ENCODE peak calls at places on chromosome 11, in five cellular contexts. I, H, F, B and Z are unnamed samples.

GRCh38 chr11:74636633-74637184 is 44.3 kb downstream of the POLD3 start:
- DNase-seq in F (no peak), B (no peak), I (no peak), H (peak; percentile 46), Z (peak; percentile 77)

GRCh38 chr11:2896047-2896446 is 10.5 kb upstream of the CDKN1C start:
- DNase-seq in F (no peak), H (no peak), I (no peak), B (no peak), Z (no peak)

GRCh38 chr11:117799634-117800033 is 2.6 kb upstream of the DSCAML1 start:
- DNase-seq in F (no peak), B (no peak), H (no peak), I (no peak), Z (no peak)

GRCh38 chr11:26704249-26704648 is 17.6 kb downstream of the SLC5A12 start:
- DNase-seq in B (no peak), I (no peak), F (no peak), H (no peak), Z (no peak)

GRCh38 chr11:18721576-18722292 is 4.3 kb downstream of the IGSF22 start:
- DNase-seq in I (no peak), F (peak; percentile 74), H (peak; percentile 64), B (peak; percentile 58), Z (peak; percentile 37)

GRCh38 chr11:2178906-2179494 is 7.4 kb upstream of the TH start:
- DNase-seq in F (no peak), I (no peak), H (peak; percentile 19), B (no peak), Z (peak; percentile 79)

GRCh38 chr11:88596786-88597185 is 259.2 kb upstream of the CTSC start:
- DNase-seq in I (no peak), F (no peak), H (no peak), B (no peak), Z (peak; percentile 29)

GRCh38 chr11:7657306-7658025 is 15.8 kb downstream of the CYB5R2 start:
- DNase-seq in B (peak; percentile 26), F (no peak), I (no peak), H (peak; percentile 77), Z (peak; percentile 80)

GRCh38 chr11:6237271-6237670 is 1.6 kb upstream of the CNGA4 start:
- DNase-seq in I (no peak), F (no peak), H (no peak), B (no peak), Z (no peak)

GRCh38 chr11:114082415-114082748 is 22.9 kb downstream of the ZBTB16 start:
- DNase-seq in H (no peak), F (no peak), I (no peak), B (no peak), Z (peak; percentile 63)

GRCh38 chr11:29679996-29680395 is 336.8 kb downstream of the KCNA4 start:
- DNase-seq in I (no peak), B (peak; percentile 55), F (no peak), H (no peak), Z (no peak)

GRCh38 chr11:106021181-106021966 is 666 bp downstream of the MSANTD4 start:
- DNase-seq in F (no peak), I (no peak), H (no peak), B (no peak), Z (peak; percentile 56)

GRCh38 chr11:5931061-5931460 is 11.0 kb upstream of the OR56A3 start:
- DNase-seq in B (no peak), H (no peak), F (no peak), I (no peak), Z (no peak)

GRCh38 chr11:57357827-57358226 is 19.7 kb downstream of the P2RX3 start:
- DNase-seq in H (no peak), B (no peak), I (no peak), F (no peak), Z (no peak)

GRCh38 chr11:27472398-27473016 is at the start of gene LGR4:
- DNase-seq in H (peak; percentile 96), B (peak; percentile 79), F (peak; percentile 66), I (peak; percentile 99), Z (peak; percentile 98)

GRCh38 chr11:77130763-77131513 is 2.9 kb downstream of the MYO7A start:
- DNase-seq in F (no peak), H (no peak), B (no peak), I (peak; percentile 96), Z (no peak)

GRCh38 chr11:73034330-73034729 is 107.8 kb downstream of the FCHSD2 start:
- DNase-seq in I (no peak), F (no peak), B (no peak), H (no peak), Z (no peak)

GRCh38 chr11:41978951-41979350 is 519.5 kb upstream of the LRRC4C start:
- DNase-seq in H (no peak), F (no peak), I (no peak), B (no peak), Z (peak; percentile 33)

GRCh38 chr11:46385169-46386004 is 3.9 kb downstream of the MDK start:
- DNase-seq in I (no peak), F (no peak), B (no peak), H (no peak), Z (no peak)

GRCh38 chr11:115523727-115524399 is 19.6 kb upstream of the CADM1 start:
- DNase-seq in B (no peak), H (no peak), F (no peak), I (peak; percentile 70), Z (no peak)
- TF ChIP-seq CTCF in B (no peak), H (no peak), F (no peak), I (no peak), Z (no peak)

GRCh38 chr11:63749624-63750023 is 19.0 kb downstream of the ZFTA start:
- DNase-seq in F (no peak), I (no peak), B (no peak), H (no peak), Z (no peak)

GRCh38 chr11:63747006-63747405 is 21.6 kb downstream of the ZFTA start:
- DNase-seq in B (no peak), F (no peak), I (no peak), H (no peak), Z (no peak)

DNA sequence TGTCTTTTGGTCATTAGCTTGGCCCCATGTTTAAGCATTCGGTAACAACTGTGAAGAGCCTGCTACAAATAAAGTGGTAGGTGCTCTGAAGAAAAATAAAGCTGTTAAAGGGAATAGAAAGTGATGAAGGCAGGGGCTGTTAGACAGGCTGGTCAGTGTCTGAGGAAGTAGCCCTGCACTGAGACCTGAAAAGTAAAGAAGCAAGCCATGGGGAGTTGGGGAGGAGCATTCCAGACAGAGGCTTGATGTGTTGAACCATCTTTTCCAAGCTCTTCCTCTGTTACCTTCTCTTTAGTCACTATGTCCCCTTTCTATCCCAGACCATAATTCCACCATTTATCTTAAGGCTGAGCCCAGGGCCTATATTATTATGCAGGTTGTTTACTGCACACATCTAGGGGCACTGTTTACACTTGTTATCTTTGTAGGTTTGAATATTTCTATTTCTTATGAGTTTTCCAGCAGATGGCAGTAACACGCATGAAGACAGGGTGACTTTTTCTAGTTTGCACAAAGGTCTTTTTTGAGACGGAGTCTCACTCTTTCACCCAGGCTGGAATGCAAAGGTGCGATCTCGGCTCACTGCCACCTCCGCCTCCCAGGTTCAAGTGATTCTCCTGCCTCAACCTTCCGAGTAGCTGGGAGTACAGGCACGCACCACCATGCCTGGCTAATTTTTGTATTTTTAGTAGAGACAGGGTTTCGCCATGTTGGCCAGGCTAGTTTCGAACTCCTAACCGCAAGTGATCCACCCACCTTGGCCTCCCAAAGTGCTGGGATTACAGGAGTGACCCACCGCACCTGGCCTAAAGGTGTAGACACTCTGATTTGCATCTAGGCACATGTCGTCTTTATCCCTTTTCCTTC is 23.0 kb downstream of the ZFTA start:
- DNase-seq in F (no peak), I (no peak), H (no peak), B (no peak), Z (no peak)
- TF ChIP-seq CTCF in F (peak; percentile 15), I (peak; percentile 34), H (peak; percentile 42), B (no peak), Z (no peak)

GRCh38 chr11:96037267-96037990 is 113.5 kb upstream of the MTMR2 start:
- DNase-seq in H (peak; percentile 4), I (no peak), F (no peak), B (no peak), Z (peak; percentile 24)
- TF ChIP-seq CTCF in H (no peak), I (no peak), F (no peak), B (no peak), Z (no peak)

GRCh38 chr11:66268210-66268952 is at the start of gene RAB1B:
- DNase-seq in B (peak; percentile 100), H (peak; percentile 99), F (peak; percentile 98), I (peak; percentile 100), Z (peak; percentile 100)

GRCh38 chr11:66267379-66268209 is 845 bp upstream of the RAB1B start:
- DNase-seq in F (peak; percentile 94), B (peak; percentile 94), H (peak; percentile 85), I (peak; percentile 89), Z (peak; percentile 75)

GRCh38 chr11:66265531-66266377 is 2.7 kb upstream of the RAB1B start:
- DNase-seq in I (no peak), H (no peak), F (no peak), B (no peak), Z (no peak)

GRCh38 chr11:66266378-66267038 is 1.9 kb upstream of the RAB1B start:
- DNase-seq in H (no peak), B (no peak), F (no peak), I (no peak), Z (no peak)

DNA sequence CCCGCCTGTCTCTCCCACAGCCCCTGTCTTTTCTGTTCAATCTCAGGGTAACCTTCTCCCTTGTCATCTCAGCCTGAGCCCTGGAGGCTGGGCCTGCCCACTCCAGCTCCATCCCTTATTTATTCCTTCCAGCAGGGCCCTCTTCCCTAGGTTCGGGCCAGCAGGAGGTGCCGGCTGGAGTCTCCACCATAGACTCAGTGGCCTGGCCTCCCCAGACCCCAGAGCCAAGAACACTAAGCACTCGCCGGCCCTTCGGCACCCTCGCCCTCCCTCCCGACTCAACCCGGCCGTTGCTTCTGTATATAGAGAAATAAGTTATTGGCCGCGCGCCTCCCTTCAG is 1.4 kb upstream of the RAB1B start:
- DNase-seq in H (peak; percentile 32), F (no peak), I (no peak), B (no peak), Z (no peak)
- TF ChIP-seq CTCF in H (no peak), F (no peak), I (no peak), B (no peak), Z (no peak)

GRCh38 chr11:553949-554398 is 6.6 kb downstream of the LMNTD2 start:
- DNase-seq in H (no peak), I (no peak), F (no peak), B (no peak), Z (no peak)

GRCh38 chr11:556175-556699 is 4.3 kb downstream of the LMNTD2 start:
- DNase-seq in I (no peak), F (no peak), H (no peak), B (no peak), Z (no peak)

GRCh38 chr11:554428-554823 is 6.1 kb downstream of the LMNTD2 start:
- DNase-seq in I (no peak), B (no peak), H (no peak), F (no peak), Z (no peak)

GRCh38 chr11:555500-556174 is 4.9 kb downstream of the LMNTD2 start:
- DNase-seq in B (no peak), I (no peak), F (no peak), H (no peak), Z (no peak)

GRCh38 chr11:554824-555499 is 5.6 kb downstream of the LMNTD2 start:
- DNase-seq in F (peak; percentile 89), B (peak; percentile 88), H (peak; percentile 81), I (peak; percentile 71), Z (peak; percentile 64)
- TF ChIP-seq CTCF in F (peak; percentile 90), B (peak; percentile 73), H (peak; percentile 52), I (peak; percentile 54), Z (peak; percentile 59)